ENCODE peak calls at places on chromosomes 1 and 21, in five cellular contexts. One of them, this sample, is unnamed.

GRCh38 chr1:64097859-64098258 is 105.6 kb upstream of the UBE2U start:
- DNase-seq in astrocyte: no peak
- DNase-seq in stomach: no peak
- DNase-seq in A549: no peak
- DNase-seq in adrenal gland: no peak
- DNase-seq in this sample: no peak

GRCh38 chr1:47931395-47931794 is 65.8 kb downstream of the TRABD2B start:
- DNase-seq in adrenal gland: no peak
- DNase-seq in astrocyte: no peak
- DNase-seq in A549: no peak
- DNase-seq in stomach: peak; percentile 60
- DNase-seq in this sample: peak; percentile 44

GRCh38 chr1:27569506-27570382 is 34.2 kb downstream of the AHDC1 start:
- DNase-seq in A549: no peak
- DNase-seq in adrenal gland: no peak
- DNase-seq in stomach: no peak
- DNase-seq in astrocyte: no peak
- DNase-seq in this sample: no peak

GRCh38 chr1:231872461-231872910 is 245.9 kb downstream of the DISC1 start:
- DNase-seq in stomach: no peak
- DNase-seq in astrocyte: peak; percentile 81
- DNase-seq in adrenal gland: no peak
- DNase-seq in A549: no peak
- DNase-seq in this sample: peak; percentile 44

GRCh38 chr1:33872275-33872674 is 8.4 kb downstream of the HMGB4 start:
- DNase-seq in A549: no peak
- DNase-seq in adrenal gland: no peak
- DNase-seq in astrocyte: no peak
- DNase-seq in stomach: no peak
- DNase-seq in this sample: no peak

GRCh38 chr1:158098256-158098655 is 82.4 kb upstream of the CD1D start:
- DNase-seq in A549: no peak
- DNase-seq in stomach: no peak
- DNase-seq in astrocyte: no peak
- DNase-seq in adrenal gland: no peak
- DNase-seq in this sample: no peak

GRCh38 chr1:177812144-177812543 is 157.7 kb downstream of the SEC16B start:
- DNase-seq in astrocyte: no peak
- DNase-seq in stomach: no peak
- DNase-seq in adrenal gland: no peak
- DNase-seq in A549: no peak
- DNase-seq in this sample: no peak

GRCh38 chr1:82446955-82447354 is 646.2 kb downstream of the ADGRL2 start:
- DNase-seq in astrocyte: no peak
- DNase-seq in adrenal gland: no peak
- DNase-seq in A549: no peak
- DNase-seq in stomach: no peak
- DNase-seq in this sample: no peak

GRCh38 chr1:7491818-7492173 is 279.3 kb upstream of the VAMP3 start:
- DNase-seq in A549: no peak
- DNase-seq in adrenal gland: no peak
- DNase-seq in astrocyte: no peak
- DNase-seq in stomach: peak; percentile 36
- DNase-seq in this sample: no peak

GRCh38 chr1:115669002-115669673 is 27.4 kb downstream of the VANGL1 start:
- DNase-seq in astrocyte: peak; percentile 88
- DNase-seq in adrenal gland: no peak
- DNase-seq in A549: no peak
- DNase-seq in stomach: no peak
- DNase-seq in this sample: peak; percentile 96

GRCh38 chr21:35648512-35648911 is 411.8 kb downstream of the SETD4 start:
- DNase-seq in stomach: peak; percentile 74
- DNase-seq in adrenal gland: no peak
- DNase-seq in astrocyte: no peak
- DNase-seq in A549: no peak
- DNase-seq in this sample: peak; percentile 48

GRCh38 chr1:116537439-116537838 is 33.4 kb downstream of the CD58 start:
- DNase-seq in adrenal gland: no peak
- DNase-seq in stomach: no peak
- DNase-seq in A549: no peak
- DNase-seq in astrocyte: peak; percentile 50
- DNase-seq in this sample: peak; percentile 92

GRCh38 chr1:24155011-24155782 is 12.3 kb upstream of the IL22RA1 start:
- DNase-seq in astrocyte: no peak
- DNase-seq in adrenal gland: no peak
- DNase-seq in stomach: peak; percentile 55
- DNase-seq in A549: peak; percentile 26
- DNase-seq in this sample: peak; percentile 28

GRCh38 chr1:228059536-228060457 is 22.7 kb upstream of the ARF1 start:
- DNase-seq in A549: peak; percentile 73
- DNase-seq in stomach: peak; percentile 100
- DNase-seq in adrenal gland: no peak
- DNase-seq in astrocyte: no peak
- DNase-seq in this sample: peak; percentile 94

GRCh38 chr1:26693557-26694184 is 2.1 kb upstream of the ARID1A start:
- DNase-seq in adrenal gland: no peak
- DNase-seq in astrocyte: no peak
- DNase-seq in A549: no peak
- DNase-seq in stomach: no peak
- DNase-seq in this sample: no peak

GRCh38 chr1:6185635-6186382 is 5.7 kb upstream of the CHD5 start:
- DNase-seq in astrocyte: no peak
- DNase-seq in adrenal gland: no peak
- DNase-seq in A549: no peak
- DNase-seq in stomach: no peak
- DNase-seq in this sample: peak; percentile 66
- TF ChIP-seq CTCF in astrocyte: peak; percentile 52
- TF ChIP-seq CTCF in adrenal gland: peak; percentile 37
- TF ChIP-seq CTCF in A549: peak; percentile 52
- TF ChIP-seq CTCF in stomach: no peak
- TF ChIP-seq CTCF in this sample: peak; percentile 88

GRCh38 chr1:19435181-19435580 is 50.2 kb downstream of the CAPZB start:
- DNase-seq in stomach: no peak
- DNase-seq in astrocyte: peak; percentile 49
- DNase-seq in A549: no peak
- DNase-seq in adrenal gland: no peak
- DNase-seq in this sample: no peak
- H3K4me1 ChIP-seq in stomach: peaks cover 98% of the 10 kb centered on the region
- H3K4me1 ChIP-seq in astrocyte: peaks cover 59% of the 10 kb centered on the region
- H3K4me1 ChIP-seq in A549: peaks cover 45% of the 10 kb centered on the region
- H3K4me1 ChIP-seq in adrenal gland: peaks cover 84% of the 10 kb centered on the region
- H3K4me1 ChIP-seq in this sample: peaks cover 16% of the 10 kb centered on the region

DNA sequence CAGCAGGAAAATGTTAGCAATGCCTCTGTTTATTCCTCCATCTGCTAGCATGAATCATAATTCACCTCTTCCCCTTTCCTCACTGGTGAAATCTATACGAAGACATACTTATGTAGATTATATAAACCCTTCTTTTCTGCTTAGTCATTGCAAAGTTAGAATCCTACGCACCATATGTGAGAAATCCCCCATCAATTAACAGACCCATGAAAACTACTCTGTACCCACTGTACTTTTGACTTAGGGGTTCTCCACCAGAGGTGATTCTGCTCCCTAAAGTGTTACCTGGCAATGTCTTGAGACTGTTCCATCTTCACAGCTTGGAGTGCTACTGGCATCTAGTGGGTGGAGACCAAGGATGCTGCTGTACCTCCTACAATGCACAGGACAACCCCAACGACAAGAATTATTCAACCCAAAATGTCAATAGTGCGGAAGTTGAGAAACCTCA is 49.6 kb upstream of the KCTD3 start:
- DNase-seq in adrenal gland: peak; percentile 33
- DNase-seq in A549: no peak
- DNase-seq in astrocyte: peak; percentile 70
- DNase-seq in stomach: no peak
- DNase-seq in this sample: peak; percentile 93
- TF ChIP-seq CTCF in adrenal gland: peak; percentile 32
- TF ChIP-seq CTCF in A549: no peak
- TF ChIP-seq CTCF in astrocyte: peak; percentile 33
- TF ChIP-seq CTCF in stomach: no peak
- TF ChIP-seq CTCF in this sample: peak; percentile 99

DNA sequence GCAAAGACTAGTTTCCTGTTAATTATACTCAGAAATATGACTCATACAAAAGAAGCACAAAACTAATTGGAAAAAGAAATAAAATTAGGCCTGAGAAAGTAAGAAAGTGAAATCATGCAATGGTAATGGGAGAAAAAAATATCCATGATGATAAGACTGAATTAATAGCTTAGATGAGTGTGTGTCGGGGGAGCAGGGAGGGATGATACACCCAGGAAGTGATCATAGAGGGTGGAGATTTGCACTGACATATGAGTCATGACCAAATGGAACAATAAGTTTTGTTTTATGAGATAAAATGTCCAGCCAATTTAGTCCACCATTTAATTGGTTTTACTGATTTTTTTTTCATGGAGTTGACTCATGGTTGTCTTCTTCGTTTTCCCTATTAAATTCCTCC is 111.6 kb upstream of the KCNJ6 start:
- DNase-seq in astrocyte: peak; percentile 49
- DNase-seq in adrenal gland: no peak
- DNase-seq in stomach: no peak
- DNase-seq in A549: peak; percentile 6
- DNase-seq in this sample: peak; percentile 76
- H3K4me1 ChIP-seq in astrocyte: no peaks in the 10 kb centered on the region
- H3K4me1 ChIP-seq in adrenal gland: no peaks in the 10 kb centered on the region
- H3K4me1 ChIP-seq in stomach: no peaks in the 10 kb centered on the region
- H3K4me1 ChIP-seq in A549: no peaks in the 10 kb centered on the region
- H3K4me1 ChIP-seq in this sample: peaks cover 4% of the 10 kb centered on the region

This sample was measured in PC-3.